ENCODE peak calls at places on chromosomes 1 and 21, in seven cellular contexts. One of them, this sample, is unnamed.

GRCh38 chr21:26717146-26717739 is 128.0 kb downstream of the ADAMTS1 start:
- DNase-seq in MM.1S: peak; percentile 27
- DNase-seq in breast epithelium: no peak
- DNase-seq in colonic mucosa: no peak
- DNase-seq in stomach: no peak
- DNase-seq in CD8-positive, alpha-beta T cell: no peak
- DNase-seq in cardiac muscle cell: peak; percentile 40
- DNase-seq in this sample: peak; percentile 24

GRCh38 chr21:41168391-41169257 is 664 bp downstream of the BACE2 start:
- DNase-seq in MM.1S: peak; percentile 27
- DNase-seq in breast epithelium: peak; percentile 63
- DNase-seq in colonic mucosa: peak; percentile 67
- DNase-seq in stomach: peak; percentile 56
- DNase-seq in CD8-positive, alpha-beta T cell: no peak
- DNase-seq in cardiac muscle cell: peak; percentile 75
- DNase-seq in this sample: no peak

GRCh38 chr1:16971330-16972209 is 8.8 kb downstream of the MFAP2 start:
- DNase-seq in MM.1S: no peak
- DNase-seq in breast epithelium: no peak
- DNase-seq in colonic mucosa: no peak
- DNase-seq in stomach: no peak
- DNase-seq in CD8-positive, alpha-beta T cell: no peak
- DNase-seq in cardiac muscle cell: no peak
- DNase-seq in this sample: no peak

GRCh38 chr1:27575861-27576331 is 28.0 kb downstream of the AHDC1 start:
- DNase-seq in MM.1S: peak; percentile 61
- DNase-seq in breast epithelium: no peak
- DNase-seq in colonic mucosa: peak; percentile 64
- DNase-seq in stomach: peak; percentile 84
- DNase-seq in CD8-positive, alpha-beta T cell: no peak
- DNase-seq in cardiac muscle cell: peak; percentile 61
- DNase-seq in this sample: no peak

GRCh38 chr1:115666206-115666605 is 24.4 kb downstream of the VANGL1 start:
- DNase-seq in MM.1S: no peak
- DNase-seq in breast epithelium: no peak
- DNase-seq in colonic mucosa: no peak
- DNase-seq in stomach: no peak
- DNase-seq in CD8-positive, alpha-beta T cell: no peak
- DNase-seq in cardiac muscle cell: no peak
- DNase-seq in this sample: no peak

GRCh38 chr1:198496216-198497143 is 44.0 kb downstream of the ATP6V1G3 start:
- DNase-seq in MM.1S: no peak
- DNase-seq in breast epithelium: no peak
- DNase-seq in colonic mucosa: no peak
- DNase-seq in stomach: no peak
- DNase-seq in CD8-positive, alpha-beta T cell: no peak
- DNase-seq in cardiac muscle cell: peak; percentile 38
- DNase-seq in this sample: no peak

GRCh38 chr1:178060789-178061556 is 32.9 kb upstream of the RASAL2 start:
- DNase-seq in MM.1S: no peak
- DNase-seq in breast epithelium: no peak
- DNase-seq in colonic mucosa: no peak
- DNase-seq in stomach: no peak
- DNase-seq in CD8-positive, alpha-beta T cell: no peak
- DNase-seq in cardiac muscle cell: peak; percentile 90
- DNase-seq in this sample: no peak

GRCh38 chr1:183159960-183160359 is 26.1 kb upstream of the LAMC2 start:
- DNase-seq in MM.1S: no peak
- DNase-seq in breast epithelium: peak; percentile 78
- DNase-seq in colonic mucosa: peak; percentile 90
- DNase-seq in stomach: peak; percentile 83
- DNase-seq in CD8-positive, alpha-beta T cell: no peak
- DNase-seq in cardiac muscle cell: no peak
- DNase-seq in this sample: no peak

GRCh38 chr1:61743716-61744620 is 1.7 kb downstream of the PATJ start:
- DNase-seq in MM.1S: no peak
- DNase-seq in breast epithelium: no peak
- DNase-seq in colonic mucosa: peak; percentile 47
- DNase-seq in stomach: no peak
- DNase-seq in CD8-positive, alpha-beta T cell: no peak
- DNase-seq in cardiac muscle cell: no peak
- DNase-seq in this sample: no peak

GRCh38 chr1:18716785-18717678 is 86.4 kb downstream of the PAX7 start:
- DNase-seq in MM.1S: no peak
- DNase-seq in breast epithelium: no peak
- DNase-seq in colonic mucosa: no peak
- DNase-seq in stomach: no peak
- DNase-seq in CD8-positive, alpha-beta T cell: no peak
- DNase-seq in cardiac muscle cell: no peak
- DNase-seq in this sample: no peak

GRCh38 chr1:5910276-5910620 is 82.0 kb downstream of the NPHP4 start:
- DNase-seq in MM.1S: no peak
- DNase-seq in breast epithelium: no peak
- DNase-seq in colonic mucosa: no peak
- DNase-seq in stomach: no peak
- DNase-seq in CD8-positive, alpha-beta T cell: no peak
- DNase-seq in cardiac muscle cell: no peak
- DNase-seq in this sample: no peak

GRCh38 chr1:173475564-173476196 is 1.5 kb upstream of the PRDX6 start:
- DNase-seq in MM.1S: no peak
- DNase-seq in breast epithelium: no peak
- DNase-seq in colonic mucosa: peak; percentile 30
- DNase-seq in stomach: no peak
- DNase-seq in CD8-positive, alpha-beta T cell: no peak
- DNase-seq in cardiac muscle cell: peak; percentile 63
- DNase-seq in this sample: peak; percentile 5

GRCh38 chr21:44253832-44254700 is 7.6 kb downstream of the DNMT3L start:
- DNase-seq in MM.1S: peak; percentile 49
- DNase-seq in breast epithelium: no peak
- DNase-seq in colonic mucosa: no peak
- DNase-seq in stomach: no peak
- DNase-seq in CD8-positive, alpha-beta T cell: no peak
- DNase-seq in cardiac muscle cell: no peak
- DNase-seq in this sample: no peak

GRCh38 chr1:21267191-21268077 is 22.8 kb downstream of the ECE1 start:
- DNase-seq in MM.1S: no peak
- DNase-seq in breast epithelium: no peak
- DNase-seq in colonic mucosa: no peak
- DNase-seq in stomach: no peak
- DNase-seq in CD8-positive, alpha-beta T cell: no peak
- DNase-seq in cardiac muscle cell: no peak
- DNase-seq in this sample: no peak

GRCh38 chr21:45363921-45364463 is 41.0 kb upstream of the COL18A1 start:
- DNase-seq in MM.1S: no peak
- DNase-seq in breast epithelium: peak; percentile 70
- DNase-seq in colonic mucosa: peak; percentile 53
- DNase-seq in stomach: peak; percentile 74
- DNase-seq in CD8-positive, alpha-beta T cell: no peak
- DNase-seq in cardiac muscle cell: peak; percentile 99
- DNase-seq in this sample: no peak

GRCh38 chr1:212915245-212916091 is 34.9 kb upstream of the VASH2 start:
- DNase-seq in MM.1S: no peak
- DNase-seq in breast epithelium: no peak
- DNase-seq in colonic mucosa: no peak
- DNase-seq in stomach: no peak
- DNase-seq in CD8-positive, alpha-beta T cell: no peak
- DNase-seq in cardiac muscle cell: peak; percentile 90
- DNase-seq in this sample: peak; percentile 33

GRCh38 chr1:163174524-163175437 is 27.9 kb downstream of the RGS5 start:
- DNase-seq in MM.1S: peak; percentile 70
- DNase-seq in breast epithelium: peak; percentile 53
- DNase-seq in colonic mucosa: peak; percentile 60
- DNase-seq in stomach: peak; percentile 66
- DNase-seq in CD8-positive, alpha-beta T cell: no peak
- DNase-seq in cardiac muscle cell: peak; percentile 85
- DNase-seq in this sample: peak; percentile 44

GRCh38 chr1:172939475-172939874 is 111.3 kb downstream of the TNFSF18 start:
- DNase-seq in MM.1S: no peak
- DNase-seq in breast epithelium: no peak
- DNase-seq in colonic mucosa: no peak
- DNase-seq in stomach: no peak
- DNase-seq in CD8-positive, alpha-beta T cell: no peak
- DNase-seq in cardiac muscle cell: no peak
- DNase-seq in this sample: no peak

GRCh38 chr1:44713321-44713781 is 17.6 kb downstream of the RNU5D-1 start:
- DNase-seq in MM.1S: peak; percentile 66
- DNase-seq in breast epithelium: no peak
- DNase-seq in colonic mucosa: no peak
- DNase-seq in stomach: no peak
- DNase-seq in CD8-positive, alpha-beta T cell: no peak
- DNase-seq in cardiac muscle cell: no peak
- DNase-seq in this sample: peak; percentile 93

GRCh38 chr21:43203523-43204080 is 34.8 kb downstream of the CRYAA start:
- DNase-seq in MM.1S: no peak
- DNase-seq in breast epithelium: peak; percentile 25
- DNase-seq in colonic mucosa: no peak
- DNase-seq in stomach: no peak
- DNase-seq in CD8-positive, alpha-beta T cell: no peak
- DNase-seq in cardiac muscle cell: no peak
- DNase-seq in this sample: no peak

GRCh38 chr1:4066860-4067599 is 167.0 kb upstream of the C1orf174 start:
- DNase-seq in MM.1S: no peak
- DNase-seq in breast epithelium: no peak
- DNase-seq in colonic mucosa: no peak
- DNase-seq in stomach: no peak
- DNase-seq in CD8-positive, alpha-beta T cell: no peak
- DNase-seq in cardiac muscle cell: no peak
- DNase-seq in this sample: no peak
- H3K9me3 ChIP-seq in MM.1S: no peaks in the 10 kb centered on the region
- H3K9me3 ChIP-seq in breast epithelium: no peaks in the 10 kb centered on the region
- H3K9me3 ChIP-seq in colonic mucosa: no peaks in the 10 kb centered on the region
- H3K9me3 ChIP-seq in stomach: no peaks in the 10 kb centered on the region
- H3K9me3 ChIP-seq in CD8-positive, alpha-beta T cell: no peaks in the 10 kb centered on the region
- H3K9me3 ChIP-seq in cardiac muscle cell: no peaks in the 10 kb centered on the region
- H3K9me3 ChIP-seq in this sample: no peaks in the 10 kb centered on the region

DNA sequence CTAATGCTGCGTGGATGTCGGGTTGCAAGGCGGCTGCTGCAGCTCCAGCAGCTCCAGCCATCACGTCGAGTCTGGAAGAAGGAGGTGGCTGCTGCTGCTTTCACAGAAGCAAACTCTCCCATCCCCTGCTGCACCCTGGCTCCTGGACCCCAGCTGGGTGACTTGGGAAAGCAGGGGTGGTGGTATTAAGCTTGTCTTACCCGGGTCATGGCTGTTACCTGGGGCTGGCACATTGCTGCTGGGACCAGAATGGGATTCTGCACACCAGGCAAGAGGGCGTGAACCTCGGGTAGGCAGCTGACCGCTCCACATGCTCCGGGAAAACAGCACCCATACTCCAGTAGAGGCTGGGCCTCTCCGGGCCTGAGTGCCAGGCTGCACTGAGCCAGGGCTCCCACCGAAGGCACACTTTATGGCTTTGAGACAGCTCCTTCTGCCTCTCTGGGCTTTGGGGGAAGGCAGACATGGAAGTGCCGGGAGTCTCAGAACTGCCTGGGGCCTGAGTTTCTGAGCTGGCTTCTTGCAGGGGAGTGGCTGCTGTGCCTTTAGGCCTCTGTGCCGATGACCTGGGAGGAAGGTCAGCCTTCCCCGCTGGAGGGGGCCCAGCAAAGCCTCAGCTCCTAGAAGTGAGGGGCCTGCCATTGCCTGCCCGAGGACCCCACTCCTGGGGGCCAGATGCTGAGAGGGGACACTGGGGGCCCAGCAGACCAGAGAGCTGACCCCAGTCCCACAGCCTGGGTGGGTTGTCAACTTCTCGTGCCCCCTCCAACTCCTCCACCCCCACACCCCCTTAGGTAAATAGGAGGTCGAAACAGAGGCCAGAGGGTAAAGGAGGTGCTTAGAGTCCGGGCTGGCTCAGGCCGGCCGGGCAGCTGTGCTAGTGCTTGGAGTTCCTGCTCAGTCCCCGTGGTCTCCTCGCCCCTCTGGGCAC is 1.3 kb downstream of the SMIM1 start:
- DNase-seq in MM.1S: no peak
- DNase-seq in breast epithelium: no peak
- DNase-seq in colonic mucosa: no peak
- DNase-seq in stomach: no peak
- DNase-seq in CD8-positive, alpha-beta T cell: no peak
- DNase-seq in cardiac muscle cell: no peak
- DNase-seq in this sample: no peak
- H3K4me3 ChIP-seq in MM.1S: no peak overlapping the region
- H3K4me3 ChIP-seq in breast epithelium: no peak overlapping the region
- H3K4me3 ChIP-seq in colonic mucosa: peak overlapping the region; percentile 56
- H3K4me3 ChIP-seq in stomach: peak overlapping the region; percentile 62
- H3K4me3 ChIP-seq in CD8-positive, alpha-beta T cell: no peak overlapping the region
- H3K4me3 ChIP-seq in cardiac muscle cell: no peak overlapping the region
- H3K4me3 ChIP-seq in this sample: no peak overlapping the region

GRCh38 chr1:53572061-53572801 is 113.0 kb downstream of the DMRTB1 start:
- DNase-seq in MM.1S: no peak
- DNase-seq in breast epithelium: peak; percentile 70
- DNase-seq in colonic mucosa: no peak
- DNase-seq in stomach: no peak
- DNase-seq in CD8-positive, alpha-beta T cell: no peak
- DNase-seq in cardiac muscle cell: no peak
- DNase-seq in this sample: no peak
- H3K27ac ChIP-seq in MM.1S: no peak overlapping the region
- H3K27ac ChIP-seq in breast epithelium: peak overlapping the region; percentile 27
- H3K27ac ChIP-seq in colonic mucosa: no peak overlapping the region
- H3K27ac ChIP-seq in stomach: no peak overlapping the region
- H3K27ac ChIP-seq in CD8-positive, alpha-beta T cell: no peak overlapping the region
- H3K27ac ChIP-seq in cardiac muscle cell: peak overlapping the region; percentile 2
- H3K27ac ChIP-seq in this sample: no peak overlapping the region

GRCh38 chr1:53700776-53701175 is 38.2 kb downstream of the GLIS1 start:
- DNase-seq in MM.1S: no peak
- DNase-seq in breast epithelium: no peak
- DNase-seq in colonic mucosa: no peak
- DNase-seq in stomach: no peak
- DNase-seq in CD8-positive, alpha-beta T cell: no peak
- DNase-seq in cardiac muscle cell: no peak
- DNase-seq in this sample: no peak

GRCh38 chr1:53698381-53698980 is 40.5 kb downstream of the GLIS1 start:
- DNase-seq in MM.1S: no peak
- DNase-seq in breast epithelium: no peak
- DNase-seq in colonic mucosa: no peak
- DNase-seq in stomach: no peak
- DNase-seq in CD8-positive, alpha-beta T cell: no peak
- DNase-seq in cardiac muscle cell: no peak
- DNase-seq in this sample: no peak

GRCh38 chr1:53702287-53702805 is 36.6 kb downstream of the GLIS1 start:
- DNase-seq in MM.1S: no peak
- DNase-seq in breast epithelium: no peak
- DNase-seq in colonic mucosa: no peak
- DNase-seq in stomach: no peak
- DNase-seq in CD8-positive, alpha-beta T cell: no peak
- DNase-seq in cardiac muscle cell: no peak
- DNase-seq in this sample: no peak

GRCh38 chr1:53697671-53698380 is 41.1 kb downstream of the GLIS1 start:
- DNase-seq in MM.1S: no peak
- DNase-seq in breast epithelium: no peak
- DNase-seq in colonic mucosa: no peak
- DNase-seq in stomach: no peak
- DNase-seq in CD8-positive, alpha-beta T cell: no peak
- DNase-seq in cardiac muscle cell: peak; percentile 33
- DNase-seq in this sample: no peak

DNA sequence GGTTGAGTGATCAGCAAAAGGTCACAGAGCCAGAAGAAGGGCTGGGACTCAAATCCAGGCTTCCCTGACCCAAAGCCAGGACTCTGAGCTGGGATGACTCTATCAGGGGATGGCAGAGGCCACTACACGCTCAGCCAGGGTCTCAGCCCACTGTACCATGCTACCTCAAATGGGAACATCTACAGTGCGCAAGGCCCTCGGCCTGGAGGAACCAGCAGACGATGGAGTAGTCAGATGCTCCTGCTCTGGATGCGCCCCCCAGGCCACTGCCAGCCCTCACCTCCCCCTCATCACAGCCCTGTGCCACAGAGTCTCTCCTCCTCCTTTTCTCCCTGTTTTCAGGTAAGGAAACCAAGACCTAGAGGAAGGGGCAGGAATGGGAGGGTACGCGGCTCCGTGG is 39.0 kb downstream of the GLIS1 start:
- DNase-seq in MM.1S: no peak
- DNase-seq in breast epithelium: no peak
- DNase-seq in colonic mucosa: no peak
- DNase-seq in stomach: no peak
- DNase-seq in CD8-positive, alpha-beta T cell: no peak
- DNase-seq in cardiac muscle cell: no peak
- DNase-seq in this sample: no peak
- H3K9me3 ChIP-seq in MM.1S: no peaks in the 10 kb centered on the region
- H3K9me3 ChIP-seq in breast epithelium: no peaks in the 10 kb centered on the region
- H3K9me3 ChIP-seq in colonic mucosa: no peaks in the 10 kb centered on the region
- H3K9me3 ChIP-seq in stomach: no peaks in the 10 kb centered on the region
- H3K9me3 ChIP-seq in CD8-positive, alpha-beta T cell: no peaks in the 10 kb centered on the region
- H3K9me3 ChIP-seq in cardiac muscle cell: no peaks in the 10 kb centered on the region
- H3K9me3 ChIP-seq in this sample: no peaks in the 10 kb centered on the region

This sample was measured in OCI-LY7.